ENCODE peak calls at places on chromosome 16, in ten cellular contexts. C, M, O, R, A, U, T, Z, K and I are unnamed samples.

GRCh38 chr16:30953511-30954124 is 3.9 kb upstream of the SETD1A start:
- DNase-seq in R (peak; percentile 67), T (peak; percentile 95), M (peak; percentile 53), O (peak; percentile 54), U (no peak), A (peak; percentile 70), C (no peak), Z (peak; percentile 73), K (no peak), I (no peak)

GRCh38 chr16:1913327-1914083 is 4.7 kb downstream of the HS3ST6 start:
- DNase-seq in U (no peak), M (no peak), C (no peak), O (no peak), T (no peak), Z (peak; percentile 91), R (no peak), A (peak; percentile 94), K (no peak), I (no peak)

GRCh38 chr16:52713740-52714139 is 166.8 kb upstream of the TOX3 start:
- DNase-seq in T (no peak), K (no peak), M (no peak), C (no peak), U (no peak), Z (no peak), A (no peak), O (no peak), R (no peak), I (no peak)

GRCh38 chr16:50463581-50464324 is 84.4 kb upstream of the NKD1 start:
- DNase-seq in M (no peak), C (peak; percentile 25), O (no peak), A (no peak), U (no peak), K (peak; percentile 15), R (no peak), Z (no peak), T (no peak), I (no peak)

GRCh38 chr16:3023415-3023668 is 400 bp downstream of the HCFC1R1 start:
- DNase-seq in M (peak; percentile 62), Z (no peak), R (no peak), O (peak; percentile 67), U (no peak), K (no peak), T (no peak), A (no peak), C (peak; percentile 90), I (no peak)

GRCh38 chr16:16042076-16042475 is 92.7 kb downstream of the ABCC1 start:
- DNase-seq in T (no peak), U (no peak), K (no peak), R (peak; percentile 91), A (no peak), M (peak; percentile 60), C (no peak), Z (no peak), O (peak; percentile 63), I (peak; percentile 74)

GRCh38 chr16:48887646-48888045 is 277.7 kb upstream of the N4BP1 start:
- DNase-seq in T (no peak), M (no peak), Z (no peak), C (no peak), A (no peak), O (no peak), R (no peak), U (no peak), K (no peak), I (no peak)

GRCh38 chr16:81416749-81417148 is 27.9 kb upstream of the CMIP start:
- DNase-seq in R (no peak), T (no peak), A (no peak), K (no peak), C (no peak), Z (no peak), U (no peak), M (no peak), O (no peak), I (no peak)

GRCh38 chr16:64370112-64370511 is 751.8 kb downstream of the CDH11 start:
- DNase-seq in R (no peak), Z (no peak), U (no peak), T (no peak), C (no peak), K (no peak), A (no peak), M (no peak), O (no peak), I (no peak)

GRCh38 chr16:12784076-12784475 is 19.6 kb downstream of the CPPED1 start:
- DNase-seq in T (no peak), O (no peak), A (no peak), Z (no peak), M (no peak), R (peak; percentile 14), K (no peak), C (no peak), U (no peak), I (no peak)

GRCh38 chr16:85475233-85475632 is 137.9 kb upstream of the GSE1 start:
- DNase-seq in M (no peak), T (no peak), U (no peak), C (no peak), R (no peak), A (no peak), K (no peak), Z (no peak), O (no peak), I (no peak)

GRCh38 chr16:3819741-3820724 is 60.5 kb downstream of the CREBBP start:
- DNase-seq in T (no peak), Z (peak; percentile 19), M (peak; percentile 82), O (peak; percentile 44), C (no peak), U (peak; percentile 48), A (peak; percentile 52), R (peak; percentile 93), K (no peak), I (peak; percentile 96)

GRCh38 chr16:82016268-82016667 is 5.0 kb upstream of the SDR42E1 start:
- DNase-seq in O (no peak), T (no peak), C (no peak), A (peak; percentile 54), K (no peak), Z (no peak), M (peak; percentile 29), R (peak; percentile 60), U (no peak), I (no peak)

DNA sequence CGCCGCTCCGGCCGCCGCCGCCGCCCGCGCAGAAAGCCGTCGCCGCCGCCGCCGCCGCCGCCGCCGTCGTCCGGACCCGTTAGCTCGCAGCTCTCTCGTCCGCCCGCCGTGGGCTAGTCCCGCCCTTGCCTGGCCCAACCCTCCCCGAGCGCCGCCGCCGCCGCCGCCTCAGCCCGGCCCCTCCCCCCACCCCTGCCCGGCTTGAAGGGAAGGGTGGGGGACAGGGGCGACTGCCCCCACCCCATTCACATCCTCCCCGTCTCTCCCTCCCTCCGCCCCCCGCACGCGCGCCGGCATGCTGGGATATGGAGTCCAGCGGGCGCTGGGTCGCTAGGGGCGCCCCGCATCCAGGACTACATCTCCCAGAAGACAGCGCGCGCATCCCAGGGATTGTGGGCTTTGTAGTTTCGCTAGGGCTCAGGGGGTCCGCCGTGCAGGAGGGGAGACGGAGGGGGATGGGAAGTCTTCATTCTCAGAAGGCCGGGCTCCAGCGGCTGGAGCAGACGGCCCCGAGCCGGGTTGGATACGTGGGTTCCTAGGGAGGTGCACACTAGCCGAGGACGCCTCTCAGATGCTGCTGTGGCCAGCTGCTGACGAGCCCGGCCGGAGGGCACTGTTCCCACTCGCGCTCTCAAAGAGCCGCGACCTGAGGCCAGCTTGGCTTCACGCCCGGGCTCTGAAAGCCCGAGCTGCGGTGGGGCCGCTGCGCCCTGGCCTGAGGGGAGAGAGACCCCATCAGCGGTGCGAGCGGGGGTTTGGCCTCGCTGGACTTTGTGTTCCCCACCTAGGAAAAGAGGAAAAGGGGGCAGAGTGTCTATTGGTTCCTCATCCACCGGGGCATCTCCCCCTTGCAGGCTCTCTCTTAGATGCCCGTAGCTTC is at the start of gene ST3GAL2:
- DNase-seq in Z (peak; percentile 93), K (peak; percentile 81), A (peak; percentile 94), C (peak; percentile 94), O (peak; percentile 96), T (peak; percentile 98), M (peak; percentile 95), U (no peak), R (peak; percentile 92), I (no peak)
- TF ChIP-seq CTCF in Z (peak; percentile 25), K (no peak), A (no peak), C (no peak), O (peak; percentile 37), T (no peak), M (peak; percentile 15), U (peak; percentile 6), R (no peak), I (no peak)

GRCh38 chr16:54585966-54586365 is 299.4 kb upstream of the IRX3 start:
- DNase-seq in Z (no peak), A (no peak), M (no peak), C (no peak), O (no peak), U (no peak), R (no peak), T (peak; percentile 51), K (no peak), I (no peak)
- H3K4me3 ChIP-seq in Z (no peak overlapping the region), A (no peak overlapping the region), M (no peak overlapping the region), C (no peak overlapping the region), O (no peak overlapping the region), U (no peak overlapping the region), R (no peak overlapping the region), T (no peak overlapping the region), K (no peak overlapping the region), I (no peak overlapping the region)

DNA sequence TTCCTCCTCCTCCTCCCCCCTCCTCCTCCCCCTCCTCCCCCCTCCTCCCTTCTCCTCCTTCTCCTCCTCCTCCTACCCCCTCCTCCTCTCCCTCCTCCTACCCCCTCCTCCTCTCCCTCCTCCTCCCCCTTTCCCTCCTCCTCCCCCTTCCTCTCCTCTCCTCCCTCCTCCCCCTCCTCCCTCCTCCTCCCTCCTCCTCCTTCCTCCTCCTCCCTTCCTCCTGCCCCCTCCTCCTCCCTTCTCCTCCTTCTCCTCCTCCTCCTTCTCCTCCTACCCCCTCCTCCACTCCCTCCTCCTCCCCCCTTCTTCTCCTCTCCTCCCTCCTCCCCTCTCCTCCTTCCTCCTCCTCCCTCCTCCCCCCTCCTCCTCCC is 6.6 kb upstream of the PDP2 start:
- DNase-seq in C (no peak), K (no peak), M (no peak), U (no peak), T (no peak), A (peak; percentile 50), R (no peak), Z (no peak), O (no peak), I (no peak)
- TF ChIP-seq CTCF in C (no peak), K (no peak), M (no peak), U (no peak), T (no peak), A (no peak), R (no peak), Z (no peak), O (no peak), I (no peak)

DNA sequence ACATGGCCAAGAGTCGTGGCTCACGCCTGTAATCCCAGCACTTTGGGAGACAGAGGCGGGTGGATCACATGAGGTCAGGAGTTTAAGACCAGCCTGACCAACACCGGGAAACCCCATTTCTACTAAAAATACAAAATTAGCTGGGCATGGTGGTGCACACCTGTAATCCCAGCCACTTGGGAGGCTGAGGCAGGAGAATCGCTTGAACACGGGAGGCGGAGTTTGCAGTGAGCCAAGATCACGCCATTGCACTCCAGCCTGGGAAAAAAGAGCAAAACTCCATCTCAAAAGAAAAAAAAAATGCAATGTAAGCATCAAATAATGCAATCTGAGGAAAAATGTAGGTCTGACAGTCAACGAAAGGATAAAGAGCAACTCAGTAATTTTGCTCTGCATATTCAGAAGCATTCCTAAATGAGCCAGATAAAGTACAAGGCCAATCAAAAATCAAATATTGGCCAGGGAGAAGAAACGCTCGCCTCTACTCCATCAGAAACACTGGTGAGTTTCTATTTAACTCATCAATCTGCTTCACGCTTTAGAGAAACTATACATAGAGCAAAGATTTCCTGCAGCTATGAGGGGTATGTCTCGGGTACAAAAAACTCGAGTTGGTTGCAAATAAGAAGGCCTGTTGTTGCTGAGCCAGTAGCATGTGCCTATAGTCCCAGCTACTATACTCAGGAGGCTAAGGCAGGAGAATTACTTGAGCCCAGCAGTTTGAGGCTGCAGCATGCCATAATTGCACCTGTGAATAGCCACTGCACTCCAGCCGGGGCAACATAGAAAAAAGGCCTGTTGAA is 3.7 kb downstream of the TXNDC11 start:
- DNase-seq in U (no peak), O (no peak), A (no peak), C (no peak), R (no peak), T (no peak), M (no peak), K (no peak), Z (peak; percentile 5), I (no peak)
- H3K4me3 ChIP-seq in U (no peak overlapping the region), O (no peak overlapping the region), A (no peak overlapping the region), C (no peak overlapping the region), R (no peak overlapping the region), T (peak overlapping the region; percentile 92), M (no peak overlapping the region), K (no peak overlapping the region), Z (no peak overlapping the region), I (no peak overlapping the region)